ENCODE peak calls at places on chromosomes 6 and 20, in five cellular contexts. One of them, this sample, is unnamed.

GRCh38 chr6:33276864-33277662 is at the start of gene B3GALT4:
- DNase-seq in right lobe of liver: peak
- DNase-seq in substantia nigra: peak
- DNase-seq in dorsolateral prefrontal cortex: peak
- DNase-seq in kidney: peak
- DNase-seq in this sample: peak

GRCh38 chr6:15207923-15208322 is 37.9 kb upstream of the JARID2 start:
- DNase-seq in right lobe of liver: no peak
- DNase-seq in substantia nigra: no peak
- DNase-seq in dorsolateral prefrontal cortex: no peak
- DNase-seq in kidney: no peak
- DNase-seq in this sample: no peak

GRCh38 chr20:45114465-45115385 is at the start of gene WFDC5:
- DNase-seq in dorsolateral prefrontal cortex: no peak
- DNase-seq in substantia nigra: no peak
- DNase-seq in kidney: no peak
- DNase-seq in right lobe of liver: no peak
- DNase-seq in this sample: no peak

GRCh38 chr6:125906158-125906998 is 50.2 kb upstream of the HINT3 start:
- DNase-seq in right lobe of liver: peak
- DNase-seq in substantia nigra: no peak
- DNase-seq in kidney: no peak
- DNase-seq in dorsolateral prefrontal cortex: no peak
- DNase-seq in this sample: no peak

GRCh38 chr6:41728073-41728936 is 7.1 kb downstream of the TFEB start:
- DNase-seq in dorsolateral prefrontal cortex: no peak
- DNase-seq in right lobe of liver: no peak
- DNase-seq in substantia nigra: peak
- DNase-seq in kidney: peak
- DNase-seq in this sample: peak

GRCh38 chr6:90209527-90209926 is 87.1 kb downstream of the BACH2 start:
- DNase-seq in dorsolateral prefrontal cortex: no peak
- DNase-seq in kidney: no peak
- DNase-seq in right lobe of liver: no peak
- DNase-seq in substantia nigra: no peak
- DNase-seq in this sample: no peak

GRCh38 chr20:41480054-41480770 is 113.6 kb upstream of the EMILIN3 start:
- DNase-seq in dorsolateral prefrontal cortex: no peak
- DNase-seq in right lobe of liver: no peak
- DNase-seq in kidney: no peak
- DNase-seq in substantia nigra: no peak
- DNase-seq in this sample: no peak

GRCh38 chr6:81487489-81487888 is 265.0 kb downstream of the TENT5A start:
- DNase-seq in right lobe of liver: no peak
- DNase-seq in kidney: peak
- DNase-seq in dorsolateral prefrontal cortex: peak
- DNase-seq in substantia nigra: peak
- DNase-seq in this sample: no peak

GRCh38 chr6:38131527-38131965 is 312.0 kb downstream of the ZFAND3 start:
- DNase-seq in kidney: no peak
- DNase-seq in dorsolateral prefrontal cortex: no peak
- DNase-seq in right lobe of liver: no peak
- DNase-seq in substantia nigra: no peak
- DNase-seq in this sample: no peak

GRCh38 chr6:146912730-146913680 is 291.2 kb upstream of the STXBP5 start:
- DNase-seq in substantia nigra: no peak
- DNase-seq in right lobe of liver: no peak
- DNase-seq in kidney: no peak
- DNase-seq in dorsolateral prefrontal cortex: no peak
- DNase-seq in this sample: no peak
- H3K27ac ChIP-seq in substantia nigra: no peak
- H3K27ac ChIP-seq in right lobe of liver: no peak
- H3K27ac ChIP-seq in kidney: no peak
- H3K27ac ChIP-seq in dorsolateral prefrontal cortex: no peak
- H3K27ac ChIP-seq in this sample: no peak

DNA sequence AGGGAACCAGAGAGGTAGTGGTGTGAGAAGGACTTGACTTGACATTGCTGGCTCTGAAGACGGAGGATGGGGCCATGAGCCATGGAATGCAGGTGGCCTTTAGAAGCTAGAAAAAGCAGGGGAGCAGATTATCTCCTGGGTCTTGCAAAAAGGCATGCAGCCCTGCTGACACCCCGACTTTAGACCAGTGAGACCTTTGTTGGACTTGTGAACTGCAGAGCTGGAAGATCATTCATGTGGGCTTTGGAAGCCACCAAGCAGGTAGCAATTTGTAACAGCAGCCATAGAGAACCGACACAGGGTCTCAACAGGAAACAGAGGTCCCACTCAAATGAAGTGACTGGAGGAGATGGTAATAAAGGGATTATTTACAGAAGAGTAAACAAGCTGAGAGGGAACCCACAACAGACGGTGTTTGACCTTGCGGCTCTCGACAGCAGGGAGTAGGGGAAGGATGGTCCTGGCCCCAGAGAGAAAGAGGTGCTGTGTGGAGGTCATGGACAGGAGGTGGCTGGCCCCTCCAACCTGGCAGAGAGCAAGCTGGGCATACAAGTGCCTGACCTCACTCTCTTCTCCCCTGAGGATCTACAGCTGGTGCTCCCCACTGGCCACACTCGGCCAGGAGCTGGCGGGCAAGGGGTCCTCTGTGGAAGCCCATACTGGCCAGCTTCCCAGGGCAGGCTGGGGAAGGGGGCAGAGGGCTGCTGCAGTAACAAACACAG is 43.9 kb downstream of the SLC22A23 start:
- DNase-seq in dorsolateral prefrontal cortex: no peak
- DNase-seq in right lobe of liver: no peak
- DNase-seq in substantia nigra: no peak
- DNase-seq in kidney: no peak
- DNase-seq in this sample: no peak
- H3K27ac ChIP-seq in dorsolateral prefrontal cortex: no peak
- H3K27ac ChIP-seq in right lobe of liver: no peak
- H3K27ac ChIP-seq in substantia nigra: peak
- H3K27ac ChIP-seq in kidney: no peak
- H3K27ac ChIP-seq in this sample: no peak

GRCh38 chr6:100466410-100467143 is 1.9 kb upstream of the SIM1 start:
- DNase-seq in right lobe of liver: no peak
- DNase-seq in dorsolateral prefrontal cortex: no peak
- DNase-seq in substantia nigra: no peak
- DNase-seq in kidney: peak
- DNase-seq in this sample: no peak

GRCh38 chr6:100465701-100466409 is 1.1 kb upstream of the SIM1 start:
- DNase-seq in right lobe of liver: no peak
- DNase-seq in kidney: no peak
- DNase-seq in dorsolateral prefrontal cortex: no peak
- DNase-seq in substantia nigra: no peak
- DNase-seq in this sample: no peak

GRCh38 chr6:100468013-100468622 is 3.4 kb upstream of the SIM1 start:
- DNase-seq in dorsolateral prefrontal cortex: no peak
- DNase-seq in substantia nigra: no peak
- DNase-seq in right lobe of liver: no peak
- DNase-seq in kidney: no peak
- DNase-seq in this sample: no peak

GRCh38 chr6:100468966-100469859 is 4.5 kb upstream of the SIM1 start:
- DNase-seq in dorsolateral prefrontal cortex: no peak
- DNase-seq in right lobe of liver: no peak
- DNase-seq in kidney: peak
- DNase-seq in substantia nigra: no peak
- DNase-seq in this sample: no peak

GRCh38 chr6:100467144-100468012 is 2.7 kb upstream of the SIM1 start:
- DNase-seq in right lobe of liver: no peak
- DNase-seq in substantia nigra: no peak
- DNase-seq in dorsolateral prefrontal cortex: no peak
- DNase-seq in kidney: peak
- DNase-seq in this sample: no peak
- H3K27ac ChIP-seq in right lobe of liver: no peak
- H3K27ac ChIP-seq in substantia nigra: no peak
- H3K27ac ChIP-seq in dorsolateral prefrontal cortex: no peak
- H3K27ac ChIP-seq in kidney: peak
- H3K27ac ChIP-seq in this sample: no peak

GRCh38 chr20:36478137-36478905 is 63.0 kb upstream of the MYL9 start:
- DNase-seq in kidney: no peak
- DNase-seq in substantia nigra: no peak
- DNase-seq in right lobe of liver: no peak
- DNase-seq in dorsolateral prefrontal cortex: no peak
- DNase-seq in this sample: no peak

GRCh38 chr20:36479938-36480337 is 61.4 kb upstream of the MYL9 start:
- DNase-seq in dorsolateral prefrontal cortex: no peak
- DNase-seq in substantia nigra: no peak
- DNase-seq in kidney: no peak
- DNase-seq in right lobe of liver: no peak
- DNase-seq in this sample: no peak

GRCh38 chr20:36481380-36482043 is 59.8 kb upstream of the MYL9 start:
- DNase-seq in kidney: no peak
- DNase-seq in dorsolateral prefrontal cortex: no peak
- DNase-seq in right lobe of liver: no peak
- DNase-seq in substantia nigra: no peak
- DNase-seq in this sample: no peak

GRCh38 chr20:36482044-36482473 is 59.3 kb upstream of the MYL9 start:
- DNase-seq in dorsolateral prefrontal cortex: peak
- DNase-seq in substantia nigra: peak
- DNase-seq in right lobe of liver: peak
- DNase-seq in kidney: no peak
- DNase-seq in this sample: no peak

GRCh38 chr20:36480456-36481048 is 60.8 kb upstream of the MYL9 start:
- DNase-seq in kidney: no peak
- DNase-seq in right lobe of liver: no peak
- DNase-seq in substantia nigra: no peak
- DNase-seq in dorsolateral prefrontal cortex: no peak
- DNase-seq in this sample: no peak
- H3K27ac ChIP-seq in kidney: no peak
- H3K27ac ChIP-seq in right lobe of liver: no peak
- H3K27ac ChIP-seq in substantia nigra: no peak
- H3K27ac ChIP-seq in dorsolateral prefrontal cortex: no peak
- H3K27ac ChIP-seq in this sample: no peak

GRCh38 chr20:53995949-53996348 is 74.4 kb downstream of the BCAS1 start:
- DNase-seq in right lobe of liver: no peak
- DNase-seq in substantia nigra: no peak
- DNase-seq in dorsolateral prefrontal cortex: no peak
- DNase-seq in kidney: no peak
- DNase-seq in this sample: no peak
- H3K27ac ChIP-seq in right lobe of liver: no peak
- H3K27ac ChIP-seq in substantia nigra: no peak
- H3K27ac ChIP-seq in dorsolateral prefrontal cortex: peak
- H3K27ac ChIP-seq in kidney: no peak
- H3K27ac ChIP-seq in this sample: no peak

GRCh38 chr20:17872434-17872833 is 96.2 kb downstream of the SNX5 start:
- DNase-seq in right lobe of liver: no peak
- DNase-seq in substantia nigra: no peak
- DNase-seq in dorsolateral prefrontal cortex: no peak
- DNase-seq in kidney: no peak
- DNase-seq in this sample: no peak

GRCh38 chr20:17872920-17873319 is 95.7 kb downstream of the SNX5 start:
- DNase-seq in kidney: no peak
- DNase-seq in substantia nigra: no peak
- DNase-seq in right lobe of liver: no peak
- DNase-seq in dorsolateral prefrontal cortex: no peak
- DNase-seq in this sample: no peak

GRCh38 chr20:17874271-17875105 is 94.1 kb downstream of the SNX5 start:
- DNase-seq in dorsolateral prefrontal cortex: no peak
- DNase-seq in kidney: no peak
- DNase-seq in right lobe of liver: no peak
- DNase-seq in substantia nigra: no peak
- DNase-seq in this sample: no peak

GRCh38 chr20:17875106-17875980 is 93.3 kb downstream of the SNX5 start:
- DNase-seq in kidney: peak
- DNase-seq in substantia nigra: peak
- DNase-seq in dorsolateral prefrontal cortex: peak
- DNase-seq in right lobe of liver: peak
- DNase-seq in this sample: peak

GRCh38 chr20:17873410-17874270 is 95.0 kb downstream of the SNX5 start:
- DNase-seq in dorsolateral prefrontal cortex: peak
- DNase-seq in substantia nigra: no peak
- DNase-seq in kidney: peak
- DNase-seq in right lobe of liver: peak
- DNase-seq in this sample: peak
- H3K27ac ChIP-seq in dorsolateral prefrontal cortex: no peak
- H3K27ac ChIP-seq in substantia nigra: no peak
- H3K27ac ChIP-seq in kidney: no peak
- H3K27ac ChIP-seq in right lobe of liver: peak
- H3K27ac ChIP-seq in this sample: peak

DNA sequence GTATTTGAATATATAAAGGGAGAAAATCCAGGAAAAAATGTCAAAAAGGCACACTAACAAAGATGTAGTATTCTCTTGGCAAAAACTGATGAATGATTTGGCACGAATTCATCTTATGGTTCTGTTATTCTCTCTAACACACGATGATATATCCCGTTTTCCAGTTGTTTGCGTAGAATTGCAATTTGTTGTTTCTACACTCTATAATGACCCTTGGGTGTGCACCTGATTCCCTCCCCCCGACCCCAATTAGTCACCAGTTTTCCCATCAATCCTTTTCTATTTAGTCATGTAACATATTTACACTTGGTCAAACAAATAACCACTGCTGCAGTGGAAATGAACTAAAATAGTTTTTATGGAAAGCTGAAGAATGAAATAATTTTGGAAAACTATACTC is 1.5 kb upstream of the ARID1B start:
- DNase-seq in dorsolateral prefrontal cortex: no peak
- DNase-seq in right lobe of liver: no peak
- DNase-seq in kidney: no peak
- DNase-seq in substantia nigra: no peak
- DNase-seq in this sample: no peak
- H3K27ac ChIP-seq in dorsolateral prefrontal cortex: peak
- H3K27ac ChIP-seq in right lobe of liver: no peak
- H3K27ac ChIP-seq in kidney: no peak
- H3K27ac ChIP-seq in substantia nigra: peak
- H3K27ac ChIP-seq in this sample: peak

DNA sequence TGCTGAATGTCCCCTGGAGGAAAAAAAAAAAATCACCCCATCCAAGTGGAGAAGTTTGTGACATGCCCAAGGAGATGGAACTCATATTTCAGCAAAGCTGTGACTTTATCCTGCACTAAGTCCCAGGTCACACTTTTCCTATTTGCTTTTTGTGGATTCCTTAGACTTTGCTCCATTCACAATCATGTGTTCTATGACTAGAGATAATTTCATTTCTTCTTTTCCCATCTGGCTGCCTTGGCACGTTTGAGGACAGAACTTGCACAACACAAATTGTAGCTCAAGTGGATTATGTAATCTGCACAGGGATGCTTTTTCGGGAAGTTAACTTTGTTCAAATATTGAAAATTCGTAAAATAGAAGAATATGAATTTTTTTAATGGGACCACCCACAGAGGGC is 100.7 kb upstream of the PTPN1 start:
- DNase-seq in dorsolateral prefrontal cortex: no peak
- DNase-seq in right lobe of liver: no peak
- DNase-seq in substantia nigra: no peak
- DNase-seq in kidney: no peak
- DNase-seq in this sample: no peak
- H3K27ac ChIP-seq in dorsolateral prefrontal cortex: no peak
- H3K27ac ChIP-seq in right lobe of liver: no peak
- H3K27ac ChIP-seq in substantia nigra: no peak
- H3K27ac ChIP-seq in kidney: no peak
- H3K27ac ChIP-seq in this sample: peak